ENCODE peak calls at places on chromosome 11, in seven cellular contexts. Z is A549, W is IMR-90, T is uterus, O is Peyer's patch, U is esophagus squamous epithelium, D is prostate gland. L is an unnamed sample.

GRCh38 chr11:108947654-108948570 is 283.0 kb downstream of the DDX10 start:
- DNase-seq in Z (peak; percentile 27), W (peak; percentile 80), T (no peak), O (no peak), U (no peak), D (no peak), L (no peak)

GRCh38 chr11:68382358-68382998 is 70.1 kb downstream of the LRP5 start:
- DNase-seq in Z (no peak), W (no peak), T (no peak), O (no peak), U (no peak), D (no peak), L (no peak)

GRCh38 chr11:83115551-83115950 is 41.4 kb upstream of the PCF11 start:
- DNase-seq in Z (no peak), W (no peak), T (no peak), O (no peak), U (no peak), D (no peak), L (no peak)

GRCh38 chr11:33617672-33618362 is 82.8 kb downstream of the C11orf91 start:
- DNase-seq in Z (no peak), W (no peak), T (no peak), O (no peak), U (no peak), D (no peak), L (no peak)

GRCh38 chr11:6647282-6647679 is 8.3 kb downstream of the DCHS1 start:
- DNase-seq in Z (no peak), W (peak; percentile 56), T (peak; percentile 62), O (no peak), U (no peak), D (no peak), L (no peak)

GRCh38 chr11:20061766-20062165 is 98.5 kb downstream of the DBX1 start:
- DNase-seq in Z (no peak), W (no peak), T (no peak), O (no peak), U (no peak), D (no peak), L (no peak)

GRCh38 chr11:16999116-16999515 is 15.1 kb downstream of the PLEKHA7 start:
- DNase-seq in Z (no peak), W (no peak), T (no peak), O (no peak), U (no peak), D (no peak), L (no peak)

GRCh38 chr11:60183595-60184201 is 815 bp upstream of the MS4A6A start:
- DNase-seq in Z (no peak), W (no peak), T (no peak), O (no peak), U (no peak), D (no peak), L (no peak)

GRCh38 chr11:20403059-20403458 is 15.5 kb downstream of the PRMT3 start:
- DNase-seq in Z (no peak), W (no peak), T (no peak), O (no peak), U (no peak), D (no peak), L (no peak)

GRCh38 chr11:119204066-119204465 is 2.1 kb upstream of the CBL start:
- DNase-seq in Z (no peak), W (no peak), T (no peak), O (peak; percentile 34), U (no peak), D (no peak), L (no peak)

GRCh38 chr11:27397619-27398412 is 34.8 kb upstream of the CCDC34 start:
- DNase-seq in Z (no peak), W (no peak), T (no peak), O (no peak), U (no peak), D (no peak), L (no peak)

GRCh38 chr11:19679952-19680823 is 32.4 kb upstream of the NAV2 start:
- DNase-seq in Z (peak; percentile 85), W (peak; percentile 99), T (peak; percentile 87), O (peak; percentile 79), U (no peak), D (peak; percentile 77), L (peak; percentile 73)

GRCh38 chr11:114987171-114987760 is 308.9 kb downstream of the NXPE2 start:
- DNase-seq in Z (no peak), W (no peak), T (no peak), O (no peak), U (no peak), D (no peak), L (no peak)

GRCh38 chr11:114250180-114250579 is 46.0 kb upstream of the NNMT start:
- DNase-seq in Z (no peak), W (no peak), T (no peak), O (no peak), U (no peak), D (no peak), L (no peak)

GRCh38 chr11:130037058-130037457 is 32.6 kb upstream of the APLP2 start:
- DNase-seq in Z (no peak), W (peak; percentile 69), T (no peak), O (peak; percentile 77), U (no peak), D (no peak), L (peak; percentile 66)

GRCh38 chr11:697028-697491 is 1.4 kb downstream of the TMEM80 start:
- DNase-seq in Z (no peak), W (peak; percentile 90), T (peak; percentile 42), O (no peak), U (no peak), D (no peak), L (no peak)

GRCh38 chr11:695332-695605 is 247 bp upstream of the DEAF1 start:
- DNase-seq in Z (no peak), W (no peak), T (no peak), O (no peak), U (no peak), D (no peak), L (no peak)

GRCh38 chr11:693887-694562 is 997 bp downstream of the DEAF1 start:
- DNase-seq in Z (no peak), W (no peak), T (peak; percentile 43), O (peak; percentile 74), U (no peak), D (no peak), L (no peak)

GRCh38 chr11:694563-695331 is at the start of gene DEAF1:
- DNase-seq in Z (peak; percentile 37), W (peak; percentile 96), T (peak; percentile 100), O (peak; percentile 99), U (peak; percentile 65), D (peak; percentile 98), L (peak; percentile 73)

DNA sequence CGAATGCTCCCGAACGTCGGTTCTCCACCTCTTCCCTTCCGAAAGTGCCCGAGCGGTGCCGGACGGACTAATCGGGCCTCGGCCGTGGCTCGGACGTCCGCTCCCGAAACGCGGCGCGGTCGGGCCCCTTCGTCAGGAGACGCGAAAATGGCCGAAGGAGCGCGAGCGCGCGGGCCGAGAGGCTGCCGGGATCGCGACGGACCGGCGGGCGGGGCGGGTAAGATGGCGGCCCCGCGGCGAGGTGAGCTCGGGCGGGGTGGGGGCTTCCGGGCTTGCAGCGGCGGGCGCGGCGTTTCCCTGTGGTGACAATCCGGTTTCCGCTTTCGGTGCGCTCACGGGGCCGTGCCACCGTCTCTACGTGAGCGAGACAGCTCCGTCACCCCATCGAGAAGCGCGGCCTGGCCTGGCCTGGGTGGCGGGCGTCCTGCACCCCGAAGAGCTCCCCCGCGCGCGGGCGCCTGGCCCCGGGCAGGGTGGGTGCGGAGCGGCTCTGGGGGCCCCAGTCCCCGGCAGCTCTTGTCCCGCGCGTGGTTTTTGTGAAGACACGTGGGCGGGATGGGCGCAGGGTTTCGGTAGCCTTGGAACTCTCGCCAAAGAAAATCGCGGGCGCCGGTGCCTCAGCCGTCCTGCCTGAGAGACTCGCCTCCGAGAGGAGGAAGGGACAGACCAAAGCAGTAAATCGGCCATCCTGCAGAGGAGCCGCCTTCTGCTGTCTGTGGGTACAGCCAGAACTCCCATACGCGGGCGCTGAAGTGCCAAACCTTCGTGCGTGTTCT is at the start of gene TMEM80:
- DNase-seq in Z (peak; percentile 54), W (peak; percentile 96), T (peak; percentile 99), O (peak; percentile 100), U (peak; percentile 92), D (peak; percentile 99), L (peak; percentile 75)
- TF ChIP-seq POLR2A in Z (peak; percentile 89), W (peak; percentile 68), T (peak; percentile 51), O (peak; percentile 63), U (peak; percentile 28), D (peak; percentile 63), L (peak; percentile 93)

GRCh38 chr11:75406338-75406777 is 7.0 kb downstream of the RPS3 start:
- DNase-seq in Z (no peak), W (peak; percentile 87), T (no peak), O (no peak), U (no peak), D (no peak), L (no peak)
- TF ChIP-seq POLR2A in Z (no peak), W (no peak), T (no peak), O (no peak), U (no peak), D (no peak), L (no peak)

DNA sequence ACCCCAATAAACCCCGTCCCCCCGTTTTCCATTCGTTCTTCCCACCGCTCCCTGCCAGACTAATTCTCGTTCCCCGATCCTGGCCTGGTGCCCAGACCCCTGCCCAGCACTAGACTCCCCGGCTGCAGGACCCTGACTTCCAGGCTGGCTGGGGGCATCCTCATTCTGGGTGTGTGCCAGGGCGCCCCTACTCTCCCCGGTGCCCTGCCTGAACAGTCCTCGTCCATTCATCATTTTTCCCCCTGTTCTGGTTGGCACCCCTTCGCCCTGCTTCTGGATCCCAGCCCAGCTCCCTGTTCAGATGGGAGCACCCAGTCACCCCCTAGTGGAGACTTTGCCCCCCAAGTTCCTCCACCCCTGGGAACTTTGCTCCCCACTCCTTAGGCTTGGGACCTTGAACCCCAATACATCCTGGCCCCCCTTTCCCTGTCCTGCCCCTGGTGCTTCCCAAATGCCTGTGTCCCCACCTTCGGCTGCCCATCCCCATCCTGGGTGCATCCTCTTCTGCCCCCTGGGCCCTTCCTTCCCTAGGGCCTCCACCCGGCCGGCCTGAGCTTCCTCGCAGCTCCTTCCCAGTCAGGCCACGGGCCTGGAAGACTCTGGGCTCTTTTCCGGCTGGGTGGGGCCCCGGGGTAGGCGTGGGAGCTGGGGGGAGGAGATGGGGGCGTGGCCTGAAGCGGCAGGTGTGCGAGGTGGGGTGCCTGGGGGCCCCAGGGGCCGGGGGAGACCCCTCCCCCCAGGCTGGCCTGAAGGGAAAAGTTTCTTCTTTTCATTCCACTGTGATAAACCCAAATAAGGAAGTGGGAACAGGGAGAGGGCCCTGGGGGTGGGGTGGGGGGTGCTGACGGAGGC is 882 bp downstream of the PLCB3 start:
- DNase-seq in Z (peak; percentile 69), W (no peak), T (peak; percentile 58), O (peak; percentile 86), U (no peak), D (peak; percentile 58), L (peak; percentile 86)
- TF ChIP-seq POLR2A in Z (peak; percentile 60), W (no peak), T (no peak), O (peak; percentile 65), U (no peak), D (peak; percentile 59), L (peak; percentile 69)

GRCh38 chr11:116773203-116774112 is 671 bp upstream of the BUD13 start:
- DNase-seq in Z (no peak), W (peak; percentile 17), T (no peak), O (no peak), U (peak; percentile 56), D (no peak), L (no peak)

GRCh38 chr11:116774661-116775060 is 1.9 kb upstream of the BUD13 start:
- DNase-seq in Z (no peak), W (no peak), T (no peak), O (no peak), U (no peak), D (no peak), L (no peak)

GRCh38 chr11:116771935-116772334 is 852 bp downstream of the BUD13 start:
- DNase-seq in Z (no peak), W (no peak), T (no peak), O (no peak), U (no peak), D (no peak), L (no peak)

GRCh38 chr11:116775975-116776374 is 3.2 kb upstream of the BUD13 start:
- DNase-seq in Z (no peak), W (no peak), T (no peak), O (no peak), U (no peak), D (no peak), L (no peak)

GRCh38 chr11:116772443-116773202 is at the start of gene BUD13:
- DNase-seq in Z (peak; percentile 77), W (peak; percentile 75), T (peak; percentile 91), O (peak; percentile 96), U (peak; percentile 56), D (peak; percentile 86), L (peak; percentile 63)
- TF ChIP-seq POLR2A in Z (peak; percentile 80), W (peak; percentile 64), T (peak; percentile 3), O (peak; percentile 66), U (no peak), D (peak; percentile 37), L (peak; percentile 65)